ENCODE peak calls at places on chromosomes 6 and 20, in nine cellular contexts. B is upper lobe of left lung; S is Right ventricle myocardium superior; Z is T follicular helper cell; J is stimulated activated CD4-positive, alpha-beta T cell treated with anti-CD3 and anti-CD28 coated beads, Interleukin-12 subunit alpha, Interleukin-12 subunit beta, amount 100 ng/mL, for 48 hours; E is M059J; Y is iris pigment epithelial cell; Q is spleen; N is OCI-M1. W is an unnamed sample.

GRCh38 chr6:34487536-34487935 is 21.7 kb downstream of the PACSIN1 start:
- DNase-seq in B (no peak), S (no peak), Z (no peak), J (no peak), E (no peak), Y (no peak), Q (peak), N (no peak), W (no peak)

GRCh38 chr20:23128461-23129125 is 42.5 kb upstream of the CD93 start:
- DNase-seq in B (no peak), S (no peak), Z (no peak), J (no peak), E (no peak), Y (no peak), Q (no peak), N (no peak), W (peak)

GRCh38 chr6:37480951-37481597 is 18.6 kb downstream of the CCDC167 start:
- DNase-seq in B (no peak), S (no peak), Z (no peak), J (no peak), E (no peak), Y (no peak), Q (no peak), N (no peak), W (no peak)

GRCh38 chr20:61956396-61957342 is 109.0 kb downstream of the TAF4 start:
- DNase-seq in B (no peak), S (no peak), Z (no peak), J (no peak), E (no peak), Y (no peak), Q (no peak), N (no peak), W (no peak)

GRCh38 chr20:19056909-19057308 is 155.5 kb upstream of the SLC24A3 start:
- DNase-seq in B (no peak), S (no peak), Z (no peak), J (no peak), E (no peak), Y (no peak), Q (no peak), N (peak), W (no peak)

GRCh38 chr6:147641511-147641910 is 133.0 kb downstream of the SAMD5 start:
- DNase-seq in B (no peak), S (no peak), Z (no peak), J (no peak), E (peak), Y (peak), Q (no peak), N (no peak), W (no peak)

GRCh38 chr20:20134941-20135572 is 82.7 kb downstream of the CFAP61 start:
- DNase-seq in B (no peak), S (no peak), Z (no peak), J (no peak), E (no peak), Y (no peak), Q (no peak), N (no peak), W (no peak)

GRCh38 chr6:166939894-166940293 is 16.5 kb downstream of the RNASET2 start:
- DNase-seq in B (no peak), S (no peak), Z (no peak), J (no peak), E (no peak), Y (no peak), Q (no peak), N (no peak), W (no peak)

GRCh38 chr20:774016-774679 is 5.8 kb upstream of the SLC52A3 start:
- DNase-seq in B (no peak), S (no peak), Z (no peak), J (no peak), E (peak), Y (no peak), Q (no peak), N (peak), W (no peak)

GRCh38 chr6:155586036-155586557 is 130.5 kb upstream of the NOX3 start:
- DNase-seq in B (no peak), S (no peak), Z (no peak), J (no peak), E (peak), Y (no peak), Q (no peak), N (no peak), W (no peak)

GRCh38 chr6:152775441-152775840 is 24.8 kb downstream of the VIP start:
- DNase-seq in B (no peak), S (no peak), Z (no peak), J (no peak), E (no peak), Y (no peak), Q (no peak), N (no peak), W (no peak)

GRCh38 chr6:145119091-145119490 is 616.2 kb downstream of the EPM2A start:
- DNase-seq in B (no peak), S (no peak), Z (no peak), J (no peak), E (no peak), Y (no peak), Q (no peak), N (no peak), W (no peak)

GRCh38 chr6:85129881-85130280 is 320.0 kb upstream of the NT5E start:
- DNase-seq in B (no peak), S (no peak), Z (no peak), J (no peak), E (peak), Y (no peak), Q (no peak), N (no peak), W (no peak)

GRCh38 chr6:135299256-135299655 is 118.1 kb downstream of the MYB start:
- DNase-seq in B (no peak), S (no peak), Z (no peak), J (no peak), E (no peak), Y (peak), Q (no peak), N (peak), W (no peak)

GRCh38 chr20:45781391-45781931 is 10.2 kb downstream of the WFDC3 start:
- DNase-seq in B (peak), S (no peak), Z (no peak), J (no peak), E (peak), Y (peak), Q (no peak), N (peak), W (no peak)